ENCODE peak calls at places on chromosomes 6 and 20, in nine cellular contexts. Q, A, M, C, G, B, L, U and W are unnamed samples.

GRCh38 chr6:93008385-93008784 is 411.0 kb downstream of the EPHA7 start:
- DNase-seq in M (no peak), G (no peak), U (no peak), L (no peak), B (no peak), Q (no peak), A (no peak), C (no peak), W (no peak)

GRCh38 chr20:12383770-12384304 is 466.1 kb downstream of the BTBD3 start:
- DNase-seq in G (no peak), A (no peak), M (no peak), B (no peak), U (no peak), C (no peak), L (no peak), Q (no peak), W (no peak)

GRCh38 chr20:36852187-36852586 is 23.8 kb upstream of the TLDC2 start:
- DNase-seq in G (no peak), Q (peak), C (peak), U (no peak), M (no peak), A (no peak), L (no peak), B (no peak), W (no peak)

GRCh38 chr20:64091762-64092161 is 7.6 kb upstream of the LKAAEAR1 start:
- DNase-seq in C (no peak), L (no peak), Q (peak), A (no peak), B (no peak), M (peak), G (no peak), U (no peak), W (no peak)

GRCh38 chr20:56439784-56440291 is 27.8 kb downstream of the CASS4 start:
- DNase-seq in U (peak), A (peak), B (no peak), L (no peak), C (peak), Q (no peak), M (no peak), G (no peak), W (no peak)

GRCh38 chr6:7439243-7439642 is 49.6 kb downstream of the RIOK1 start:
- DNase-seq in M (no peak), Q (no peak), U (no peak), B (no peak), C (no peak), L (no peak), G (no peak), A (no peak), W (no peak)

GRCh38 chr20:53981130-53981529 is 89.3 kb downstream of the BCAS1 start:
- DNase-seq in A (no peak), B (no peak), G (no peak), M (no peak), U (no peak), C (no peak), Q (no peak), L (no peak), W (no peak)

GRCh38 chr6:72709436-72709835 is 87.6 kb downstream of the KCNQ5 start:
- DNase-seq in M (no peak), B (no peak), U (no peak), L (no peak), A (no peak), C (no peak), Q (no peak), G (no peak), W (no peak)

GRCh38 chr6:30844118-30844535 is 40.2 kb upstream of the DDR1 start:
- DNase-seq in A (no peak), C (no peak), Q (no peak), B (no peak), G (peak), M (no peak), U (peak), L (no peak), W (no peak)

GRCh38 chr20:41165001-41165882 is 27.9 kb downstream of the PLCG1 start:
- DNase-seq in Q (no peak), A (no peak), C (peak), U (no peak), B (no peak), G (no peak), M (no peak), L (no peak), W (no peak)

GRCh38 chr20:64160536-64161495 is 3.4 kb upstream of the MYT1 start:
- DNase-seq in M (peak), A (no peak), C (no peak), G (no peak), U (no peak), Q (peak), L (no peak), B (no peak), W (no peak)

GRCh38 chr6:71321344-71321743 is 32.7 kb downstream of the OGFRL1 start:
- DNase-seq in C (no peak), M (no peak), Q (no peak), U (no peak), G (no peak), L (no peak), B (no peak), A (no peak), W (no peak)

GRCh38 chr6:4459032-4459431 is 317.2 kb upstream of the CDYL start:
- DNase-seq in B (no peak), A (no peak), M (no peak), G (no peak), L (no peak), U (peak), Q (no peak), C (no peak), W (no peak)

GRCh38 chr6:169638915-169639314 is 62.9 kb downstream of the WDR27 start:
- DNase-seq in A (no peak), L (no peak), C (no peak), G (no peak), Q (no peak), B (no peak), U (no peak), M (no peak), W (no peak)

GRCh38 chr6:170086639-170087420 is 204.0 kb downstream of the DLL1 start:
- DNase-seq in U (no peak), M (no peak), L (no peak), B (no peak), A (peak), Q (no peak), G (no peak), C (no peak), W (peak)

GRCh38 chr6:151154418-151154817 is 85.3 kb upstream of the AKAP12 start:
- DNase-seq in A (peak), L (no peak), M (no peak), G (peak), U (peak), Q (no peak), C (peak), B (no peak), W (no peak)

GRCh38 chr20:43590036-43590391 is 723 bp upstream of the IFT52 start:
- DNase-seq in Q (peak), G (peak), C (no peak), A (peak), L (no peak), M (peak), U (no peak), B (no peak), W (no peak)

GRCh38 chr20:56217820-56218219 is 30.7 kb upstream of the MC3R start:
- DNase-seq in G (no peak), L (no peak), A (no peak), Q (no peak), M (no peak), U (no peak), B (no peak), C (no peak), W (no peak)

GRCh38 chr20:31691646-31692275 is 30.9 kb downstream of the BCL2L1 start:
- DNase-seq in M (no peak), U (no peak), L (no peak), C (no peak), A (no peak), G (no peak), B (no peak), Q (no peak), W (no peak)

GRCh38 chr6:156827382-156827781 is 50.2 kb downstream of the ARID1B start:
- DNase-seq in L (no peak), M (no peak), Q (no peak), U (no peak), B (no peak), G (no peak), C (no peak), A (no peak), W (no peak)